ENCODE peak calls at places on chromosome 9, in four cellular contexts. One of them, this sample, is unnamed.

GRCh38 chr9:74824654-74825053 is 63.1 kb downstream of the TRPM6 start:
- DNase-seq in H9: no peak
- DNase-seq in IMR-90: no peak
- DNase-seq in H1: no peak
- DNase-seq in this sample: no peak

GRCh38 chr9:127720031-127720864 is 4.4 kb downstream of the TTC16 start:
- DNase-seq in H9: no peak
- DNase-seq in IMR-90: no peak
- DNase-seq in H1: no peak
- DNase-seq in this sample: no peak

GRCh38 chr9:68733021-68733405 is 28.0 kb downstream of the PIP5K1B start:
- DNase-seq in H9: no peak
- DNase-seq in IMR-90: no peak
- DNase-seq in H1: no peak
- DNase-seq in this sample: no peak

GRCh38 chr9:4242239-4242638 is 57.6 kb downstream of the GLIS3 start:
- DNase-seq in H9: no peak
- DNase-seq in IMR-90: no peak
- DNase-seq in H1: no peak
- DNase-seq in this sample: peak; percentile 40

GRCh38 chr9:136045595-136046554 is 49.2 kb downstream of the NACC2 start:
- DNase-seq in H9: no peak
- DNase-seq in IMR-90: peak; percentile 63
- DNase-seq in H1: no peak
- DNase-seq in this sample: no peak

GRCh38 chr9:70580593-70581195 is 166.2 kb upstream of the KLF9 start:
- DNase-seq in H9: no peak
- DNase-seq in IMR-90: no peak
- DNase-seq in H1: no peak
- DNase-seq in this sample: no peak

GRCh38 chr9:121399883-121400607 is 30.0 kb upstream of the STOM start:
- DNase-seq in H9: no peak
- DNase-seq in IMR-90: peak; percentile 86
- DNase-seq in H1: no peak
- DNase-seq in this sample: peak; percentile 76

GRCh38 chr9:21160178-21160577 is 6.3 kb downstream of the IFNA21 start:
- DNase-seq in H9: no peak
- DNase-seq in IMR-90: no peak
- DNase-seq in H1: no peak
- DNase-seq in this sample: peak; percentile 10

GRCh38 chr9:134200730-134201129 is 36.4 kb upstream of the RNU6ATAC start:
- DNase-seq in H9: no peak
- DNase-seq in IMR-90: no peak
- DNase-seq in H1: no peak
- DNase-seq in this sample: no peak

GRCh38 chr9:93260290-93261066 is 76.5 kb downstream of the WNK2 start:
- DNase-seq in H9: peak; percentile 23
- DNase-seq in IMR-90: no peak
- DNase-seq in H1: no peak
- DNase-seq in this sample: no peak

GRCh38 chr9:76637426-76637825 is 126.8 kb upstream of the PCA3 start:
- DNase-seq in H9: no peak
- DNase-seq in IMR-90: no peak
- DNase-seq in H1: no peak
- DNase-seq in this sample: no peak

GRCh38 chr9:124296800-124297552 is 39.2 kb downstream of the NEK6 start:
- DNase-seq in H9: no peak
- DNase-seq in IMR-90: no peak
- DNase-seq in H1: no peak
- DNase-seq in this sample: no peak

GRCh38 chr9:126851286-126851880 is 9.1 kb upstream of the ZBTB34 start:
- DNase-seq in H9: no peak
- DNase-seq in IMR-90: no peak
- DNase-seq in H1: no peak
- DNase-seq in this sample: no peak

GRCh38 chr9:93683331-93684134 is 107.1 kb downstream of the PHF2 start:
- DNase-seq in H9: peak; percentile 24
- DNase-seq in IMR-90: no peak
- DNase-seq in H1: no peak
- DNase-seq in this sample: no peak

GRCh38 chr9:91166796-91167366 is 194.8 kb downstream of the AUH start:
- DNase-seq in H9: no peak
- DNase-seq in IMR-90: peak; percentile 75
- DNase-seq in H1: no peak
- DNase-seq in this sample: peak; percentile 22

GRCh38 chr9:133945314-133945975 is 46.7 kb downstream of the VAV2 start:
- DNase-seq in H9: no peak
- DNase-seq in IMR-90: no peak
- DNase-seq in H1: no peak
- DNase-seq in this sample: no peak

GRCh38 chr9:38389313-38389712 is 3.2 kb upstream of the ALDH1B1 start:
- DNase-seq in H9: no peak
- DNase-seq in IMR-90: peak; percentile 80
- DNase-seq in H1: no peak
- DNase-seq in this sample: no peak

GRCh38 chr9:134163374-134164196 is 779 bp downstream of the RNU6ATAC start:
- DNase-seq in H9: peak; percentile 56
- DNase-seq in IMR-90: peak; percentile 22
- DNase-seq in H1: no peak
- DNase-seq in this sample: peak; percentile 75

GRCh38 chr9:6733831-6734230 is 23.9 kb upstream of the KDM4C start:
- DNase-seq in H9: no peak
- DNase-seq in IMR-90: no peak
- DNase-seq in H1: no peak
- DNase-seq in this sample: no peak

GRCh38 chr9:129476821-129477611 is 143.9 kb downstream of the C9orf50 start:
- DNase-seq in H9: no peak
- DNase-seq in IMR-90: peak; percentile 49
- DNase-seq in H1: no peak
- DNase-seq in this sample: no peak

GRCh38 chr9:127635198-127635735 is 23.2 kb downstream of the STXBP1 start:
- DNase-seq in H9: no peak
- DNase-seq in IMR-90: peak; percentile 17
- DNase-seq in H1: no peak
- DNase-seq in this sample: no peak

GRCh38 chr9:33375238-33375840 is 27.0 kb downstream of the AQP7 start:
- DNase-seq in H9: peak; percentile 78
- DNase-seq in IMR-90: peak; percentile 19
- DNase-seq in H1: no peak
- DNase-seq in this sample: peak; percentile 85

GRCh38 chr9:137951597-137952490 is 74.3 kb downstream of the CACNA1B start:
- DNase-seq in H9: no peak
- DNase-seq in IMR-90: no peak
- DNase-seq in H1: no peak
- DNase-seq in this sample: no peak

GRCh38 chr9:100598641-100599145 is 20.8 kb downstream of the CAVIN4 start:
- DNase-seq in H9: peak; percentile 98
- DNase-seq in IMR-90: peak; percentile 71
- DNase-seq in H1: peak; percentile 92
- DNase-seq in this sample: peak; percentile 97

GRCh38 chr9:111099199-111100005 is 61.1 kb upstream of the LPAR1 start:
- DNase-seq in H9: peak; percentile 63
- DNase-seq in IMR-90: no peak
- DNase-seq in H1: peak; percentile 47
- DNase-seq in this sample: peak; percentile 94

GRCh38 chr9:136011703-136012496 is 50.7 kb upstream of the UBAC1 start:
- DNase-seq in H9: no peak
- DNase-seq in IMR-90: peak; percentile 59
- DNase-seq in H1: no peak
- DNase-seq in this sample: no peak

GRCh38 chr9:126157826-126158431 is 168.7 kb upstream of the MVB12B start:
- DNase-seq in H9: no peak
- DNase-seq in IMR-90: no peak
- DNase-seq in H1: no peak
- DNase-seq in this sample: no peak

GRCh38 chr9:127201071-127201541 is 63.5 kb upstream of the GARNL3 start:
- DNase-seq in H9: no peak
- DNase-seq in IMR-90: peak; percentile 29
- DNase-seq in H1: no peak
- DNase-seq in this sample: no peak

GRCh38 chr9:101232405-101232977 is 152.3 kb downstream of the BAAT start:
- DNase-seq in H9: no peak
- DNase-seq in IMR-90: no peak
- DNase-seq in H1: no peak
- DNase-seq in this sample: no peak

GRCh38 chr9:118961857-118962256 is 407.4 kb downstream of the BRINP1 start:
- DNase-seq in H9: peak; percentile 27
- DNase-seq in IMR-90: peak; percentile 8
- DNase-seq in H1: peak; percentile 2
- DNase-seq in this sample: peak; percentile 98

GRCh38 chr9:14277761-14278160 is 36.2 kb downstream of the NFIB start:
- DNase-seq in H9: no peak
- DNase-seq in IMR-90: no peak
- DNase-seq in H1: no peak
- DNase-seq in this sample: no peak

GRCh38 chr9:4366649-4367330 is 66.9 kb upstream of the GLIS3 start:
- DNase-seq in H9: peak; percentile 63
- DNase-seq in IMR-90: peak; percentile 54
- DNase-seq in H1: peak; percentile 33
- DNase-seq in this sample: peak; percentile 78

GRCh38 chr9:129555512-129556203 is 65.2 kb downstream of the C9orf50 start:
- DNase-seq in H9: no peak
- DNase-seq in IMR-90: peak; percentile 26
- DNase-seq in H1: no peak
- DNase-seq in this sample: no peak

GRCh38 chr9:30967484-30967883 is 1417.0 kb upstream of the ACO1 start:
- DNase-seq in H9: no peak
- DNase-seq in IMR-90: no peak
- DNase-seq in H1: no peak
- DNase-seq in this sample: peak; percentile 31

GRCh38 chr9:126514037-126514821 is 99.5 kb upstream of the LMX1B start:
- DNase-seq in H9: peak; percentile 82
- DNase-seq in IMR-90: peak; percentile 15
- DNase-seq in H1: no peak
- DNase-seq in this sample: peak; percentile 81

GRCh38 chr9:87195306-87195705 is 248.0 kb upstream of the GAS1 start:
- DNase-seq in H9: no peak
- DNase-seq in IMR-90: peak; percentile 43
- DNase-seq in H1: no peak
- DNase-seq in this sample: no peak

GRCh38 chr9:131125288-131126058 is at the start of gene NUP214:
- DNase-seq in H9: peak; percentile 98
- DNase-seq in IMR-90: peak; percentile 96
- DNase-seq in H1: peak; percentile 89
- DNase-seq in this sample: peak; percentile 99
- H2BK5ac ChIP-seq in H9: peak within 1 kb of the TSS; percentile 1
- H2BK5ac ChIP-seq in IMR-90: peak within 1 kb of the TSS; percentile 63
- H2BK5ac ChIP-seq in H1: peak within 1 kb of the TSS; percentile 67
- H2BK5ac ChIP-seq in this sample: peak within 1 kb of the TSS; percentile 31

GRCh38 chr9:631596-631995 is 209.9 kb upstream of the DMRT1 start:
- DNase-seq in H9: no peak
- DNase-seq in IMR-90: peak; percentile 44
- DNase-seq in H1: no peak
- DNase-seq in this sample: no peak
- H4K5ac ChIP-seq in H9: no peak overlapping the region
- H4K5ac ChIP-seq in IMR-90: no peak overlapping the region
- H4K5ac ChIP-seq in H1: no peak overlapping the region
- H4K5ac ChIP-seq in this sample: no peak overlapping the region

DNA sequence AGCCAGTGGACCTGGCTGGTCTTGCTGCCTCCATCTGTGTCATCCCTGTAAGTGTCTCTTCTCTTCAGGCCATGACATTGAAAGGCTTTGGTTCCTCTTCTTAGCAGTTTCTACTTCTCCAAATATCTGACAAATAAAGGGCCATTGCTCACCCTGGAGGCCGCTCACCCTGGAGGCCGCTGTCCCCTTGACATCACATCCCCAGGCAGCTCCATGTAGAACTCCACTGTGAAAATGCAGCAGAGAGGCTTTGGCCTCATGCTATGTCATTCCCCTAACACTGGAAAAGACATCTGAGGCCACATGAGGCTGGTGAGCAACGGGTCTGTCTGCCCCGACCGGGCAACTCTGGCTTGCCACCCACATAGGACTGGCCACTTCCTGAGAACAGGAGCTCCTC is 55.5 kb downstream of the GADD45G start:
- DNase-seq in H9: no peak
- DNase-seq in IMR-90: no peak
- DNase-seq in H1: no peak
- DNase-seq in this sample: no peak
- H3K4me1 ChIP-seq in H9: peaks cover 13% of the 10 kb centered on the region
- H3K4me1 ChIP-seq in IMR-90: no peaks in the 10 kb centered on the region
- H3K4me1 ChIP-seq in H1: peaks cover 25% of the 10 kb centered on the region
- H3K4me1 ChIP-seq in this sample: peaks cover 3% of the 10 kb centered on the region

GRCh38 chr9:109499631-109500120 is 1.6 kb upstream of the PTPN3 start:
- DNase-seq in H9: peak; percentile 64
- DNase-seq in IMR-90: no peak
- DNase-seq in H1: no peak
- DNase-seq in this sample: no peak

GRCh38 chr9:109499061-109499630 is 1.0 kb upstream of the PTPN3 start:
- DNase-seq in H9: no peak
- DNase-seq in IMR-90: no peak
- DNase-seq in H1: no peak
- DNase-seq in this sample: no peak

GRCh38 chr9:109496126-109496707 is 1.9 kb downstream of the PTPN3 start:
- DNase-seq in H9: no peak
- DNase-seq in IMR-90: no peak
- DNase-seq in H1: no peak
- DNase-seq in this sample: no peak

GRCh38 chr9:109498195-109499060 is at the start of gene PTPN3:
- DNase-seq in H9: peak; percentile 45
- DNase-seq in IMR-90: no peak
- DNase-seq in H1: no peak
- DNase-seq in this sample: no peak

GRCh38 chr9:109497193-109498165 is 628 bp downstream of the PTPN3 start:
- DNase-seq in H9: no peak
- DNase-seq in IMR-90: no peak
- DNase-seq in H1: no peak
- DNase-seq in this sample: no peak
- H2BK5ac ChIP-seq in H9: no peak overlapping the region
- H2BK5ac ChIP-seq in IMR-90: no peak overlapping the region
- H2BK5ac ChIP-seq in H1: no peak overlapping the region
- H2BK5ac ChIP-seq in this sample: no peak overlapping the region

GRCh38 chr9:109349431-109349846 is 28.6 kb upstream of the EPB41L4B start:
- DNase-seq in H9: no peak
- DNase-seq in IMR-90: peak; percentile 89
- DNase-seq in H1: no peak
- DNase-seq in this sample: no peak
- H4K5ac ChIP-seq in H9: no peak overlapping the region
- H4K5ac ChIP-seq in IMR-90: no peak overlapping the region
- H4K5ac ChIP-seq in H1: no peak overlapping the region
- H4K5ac ChIP-seq in this sample: no peak overlapping the region

This sample was measured in mesendoderm.